ENCODE peak calls at places on chromosomes 4 and X, in ten cellular contexts. B is transverse colon, V is H1, C is sigmoid colon, Y is body of pancreas, P is GM12878, O is breast epithelium, D is suprapubic skin, H is tibial nerve, T is heart left ventricle. F is an unnamed sample.

GRCh38 chrX:769796-770195 is 139.2 kb downstream of the SHOX start:
- DNase-seq in B (no peak), V (no peak), C (no peak), Y (no peak), P (no peak), O (no peak), D (peak; percentile 40), H (no peak), T (no peak), F (no peak)

GRCh38 chrX:151974336-151975227 is at the start of gene GABRE:
- DNase-seq in B (peak; percentile 73), V (peak; percentile 53), C (peak; percentile 73), Y (peak; percentile 46), P (no peak), O (peak; percentile 59), D (no peak), H (peak; percentile 15), T (peak; percentile 63), F (peak; percentile 91)

GRCh38 chr4:162164881-162165528 is 1.2 kb upstream of the FSTL5 start:
- DNase-seq in B (no peak), V (no peak), C (no peak), Y (no peak), P (no peak), O (no peak), D (no peak), H (no peak), T (no peak), F (no peak)

GRCh38 chr4:189059996-189060570 is 880.6 kb upstream of the FRG1 start:
- DNase-seq in B (no peak), V (no peak), C (no peak), Y (no peak), P (no peak), O (no peak), D (no peak), H (no peak), T (no peak), F (no peak)

GRCh38 chr4:67104145-67104544 is 441.2 kb downstream of the CENPC start:
- DNase-seq in B (no peak), V (no peak), C (no peak), Y (no peak), P (no peak), O (no peak), D (no peak), H (no peak), T (no peak), F (no peak)

GRCh38 chrX:149006235-149006634 is 498.9 kb downstream of the IDS start:
- DNase-seq in B (no peak), V (no peak), C (no peak), Y (no peak), P (no peak), O (no peak), D (no peak), H (no peak), T (no peak), F (no peak)

GRCh38 chr4:120049732-120050494 is 16.7 kb downstream of the MAD2L1 start:
- DNase-seq in B (peak; percentile 85), V (peak; percentile 92), C (peak; percentile 93), Y (peak; percentile 88), P (peak; percentile 64), O (peak; percentile 71), D (peak; percentile 86), H (peak; percentile 75), T (peak; percentile 79), F (peak; percentile 79)

GRCh38 chrX:14501312-14501711 is 28.0 kb upstream of the GLRA2 start:
- DNase-seq in B (no peak), V (no peak), C (peak; percentile 66), Y (no peak), P (no peak), O (no peak), D (no peak), H (no peak), T (peak; percentile 13), F (no peak)

GRCh38 chr4:20370284-20370683 is 118.6 kb downstream of the SLIT2 start:
- DNase-seq in B (no peak), V (no peak), C (no peak), Y (no peak), P (no peak), O (no peak), D (no peak), H (no peak), T (no peak), F (no peak)

GRCh38 chr4:2261110-2261852 is 628 bp downstream of the MXD4 start:
- DNase-seq in B (peak; percentile 66), V (peak; percentile 78), C (peak; percentile 73), Y (peak; percentile 62), P (no peak), O (peak; percentile 58), D (peak; percentile 79), H (peak; percentile 30), T (peak; percentile 54), F (peak; percentile 95)

GRCh38 chr4:14910411-14910810 is 91.9 kb upstream of the CPEB2 start:
- DNase-seq in B (no peak), V (no peak), C (no peak), Y (no peak), P (no peak), O (no peak), D (no peak), H (no peak), T (no peak), F (peak; percentile 76)

GRCh38 chr4:151460434-151460833 is 51.5 kb downstream of the FHIP1A start:
- DNase-seq in B (no peak), V (no peak), C (no peak), Y (no peak), P (no peak), O (no peak), D (no peak), H (no peak), T (no peak), F (no peak)

GRCh38 chr4:2247128-2248043 is 5.5 kb upstream of the HAUS3 start:
- DNase-seq in B (no peak), V (peak; percentile 45), C (no peak), Y (peak; percentile 13), P (no peak), O (no peak), D (peak; percentile 72), H (no peak), T (peak; percentile 7), F (peak; percentile 19)

GRCh38 chr4:98771959-98772619 is 113.7 kb upstream of the TSPAN5 start:
- DNase-seq in B (peak; percentile 16), V (no peak), C (no peak), Y (no peak), P (no peak), O (no peak), D (no peak), H (no peak), T (no peak), F (no peak)

GRCh38 chrX:31036895-31037294 is 34.9 kb downstream of the FTHL17 start:
- DNase-seq in B (peak; percentile 30), V (peak; percentile 45), C (no peak), Y (peak; percentile 46), P (no peak), O (no peak), D (no peak), H (peak; percentile 11), T (peak; percentile 19), F (peak; percentile 64)

GRCh38 chr4:13635281-13635799 is 7.8 kb upstream of the BOD1L1 start:
- DNase-seq in B (no peak), V (no peak), C (no peak), Y (no peak), P (no peak), O (no peak), D (no peak), H (no peak), T (no peak), F (no peak)

GRCh38 chr4:13627606-13628301 is at the start of gene BOD1L1:
- DNase-seq in B (peak; percentile 91), V (peak; percentile 89), C (peak; percentile 94), Y (peak; percentile 86), P (peak; percentile 60), O (peak; percentile 83), D (peak; percentile 89), H (peak; percentile 65), T (peak; percentile 91), F (peak; percentile 89)

GRCh38 chr4:13633671-13634070 is 6.1 kb upstream of the BOD1L1 start:
- DNase-seq in B (no peak), V (no peak), C (no peak), Y (no peak), P (no peak), O (no peak), D (no peak), H (no peak), T (no peak), F (no peak)
- H3K4me1 ChIP-seq in B (peaks cover 2% of the 10 kb centered on the region), V (no peaks in the 10 kb centered on the region), C (peaks cover under 1% of the 10 kb centered on the region), Y (no peaks in the 10 kb centered on the region), P (no peaks in the 10 kb centered on the region), O (no peaks in the 10 kb centered on the region), D (peaks cover 1% of the 10 kb centered on the region), H (no peaks in the 10 kb centered on the region), T (no peaks in the 10 kb centered on the region), F (peaks cover 3% of the 10 kb centered on the region)

GRCh38 chr4:56048621-56049427 is 100.1 kb downstream of the CEP135 start:
- DNase-seq in B (peak; percentile 64), V (peak; percentile 81), C (peak; percentile 65), Y (peak; percentile 19), P (peak; percentile 2), O (no peak), D (no peak), H (no peak), T (peak; percentile 13), F (peak; percentile 25)
- TF ChIP-seq POLR2A in B (no peak), V (no peak), C (no peak), Y (no peak), P (peak; percentile 57), O (no peak), D (no peak), H (no peak), T (no peak), F (no peak)

DNA sequence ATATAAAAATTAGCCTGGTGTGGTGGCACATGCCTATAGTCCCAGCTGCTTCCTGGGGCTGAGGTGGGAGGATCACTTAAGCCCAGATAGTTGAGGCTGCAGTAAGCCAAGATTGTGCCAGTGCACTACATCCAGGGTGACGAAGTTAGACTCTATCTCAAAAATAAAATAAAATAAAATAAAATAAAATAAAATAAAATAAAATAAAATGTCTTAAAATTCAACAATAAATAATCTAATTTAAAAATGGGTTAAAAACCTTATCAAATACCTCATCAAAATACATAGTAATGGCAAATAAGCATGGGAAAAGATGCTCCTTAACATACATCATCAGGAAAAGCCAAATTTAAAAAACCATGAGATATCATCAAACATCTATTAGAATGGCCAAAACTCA is 760.2 kb upstream of the AGA start:
- DNase-seq in B (no peak), V (no peak), C (no peak), Y (no peak), P (no peak), O (no peak), D (no peak), H (no peak), T (no peak), F (no peak)
- H3K27ac ChIP-seq in B (no peak overlapping the region), V (no peak overlapping the region), C (no peak overlapping the region), Y (no peak overlapping the region), P (no peak overlapping the region), O (no peak overlapping the region), D (no peak overlapping the region), H (no peak overlapping the region), T (no peak overlapping the region), F (no peak overlapping the region)

DNA sequence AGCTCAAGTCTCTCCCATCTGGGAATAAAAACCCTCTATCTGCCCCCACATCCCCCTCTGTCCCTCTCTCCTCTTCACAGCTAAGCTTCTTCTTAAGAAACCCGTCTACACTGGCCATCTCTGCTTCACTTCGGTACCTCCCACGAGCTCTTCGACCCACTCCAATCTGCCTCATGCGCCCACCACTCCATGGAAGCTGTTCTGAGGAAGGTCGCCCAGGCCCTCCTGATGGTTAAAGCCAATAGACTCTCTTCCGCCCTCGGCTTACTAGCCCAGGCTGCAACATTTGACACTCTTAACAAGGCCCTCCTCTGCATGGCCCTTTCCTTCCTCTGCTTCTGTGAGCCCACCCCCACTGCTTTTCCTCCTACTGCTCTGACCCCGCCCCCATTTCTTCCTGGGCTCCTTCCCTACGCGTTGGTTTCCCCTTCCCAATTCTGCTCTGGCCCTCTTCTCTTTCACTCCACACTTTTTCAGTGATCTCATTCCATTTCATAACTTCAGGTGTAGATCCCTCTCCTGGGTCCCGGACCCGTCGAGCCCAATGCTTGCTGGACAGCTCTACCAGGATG is 11.8 kb downstream of the IQSEC2 start:
- DNase-seq in B (no peak), V (no peak), C (no peak), Y (no peak), P (no peak), O (no peak), D (no peak), H (no peak), T (no peak), F (no peak)
- H3K4me1 ChIP-seq in B (no peaks in the 10 kb centered on the region), V (no peaks in the 10 kb centered on the region), C (no peaks in the 10 kb centered on the region), Y (no peaks in the 10 kb centered on the region), P (no peaks in the 10 kb centered on the region), O (no peaks in the 10 kb centered on the region), D (peaks cover 7% of the 10 kb centered on the region), H (no peaks in the 10 kb centered on the region), T (no peaks in the 10 kb centered on the region), F (no peaks in the 10 kb centered on the region)